ENCODE peak calls at places on chromosomes 3 and 15, in eight cellular contexts. H, K, O, X, C, D, P and A are unnamed samples.
A peak's percentile ranks its signal among the peaks of the same experiment; 100 is the strongest.

GRCh38 chr3:119664850-119665379 is 4.5 kb upstream of the POPDC2 start:
- DNase-seq in K (no peak), H (no peak), X (peak; percentile 46), C (no peak), D (no peak), O (no peak), P (peak; percentile 42), A (no peak)

GRCh38 chr15:75554717-75555116 is 24.4 kb downstream of the PTPN9 start:
- DNase-seq in D (peak; percentile 64), H (no peak), O (peak; percentile 8), P (peak; percentile 70), C (no peak), K (no peak), X (peak; percentile 54), A (no peak)

GRCh38 chr15:83283813-83284562 is 476 bp downstream of the BNC1 start:
- DNase-seq in D (no peak), P (peak; percentile 52), K (no peak), C (no peak), H (peak; percentile 22), O (peak; percentile 47), X (no peak), A (no peak)

GRCh38 chr3:150544040-150544439 is 2.3 kb downstream of the SERP1 start:
- DNase-seq in K (no peak), C (no peak), P (peak; percentile 69), X (peak; percentile 67), D (peak; percentile 75), H (no peak), O (no peak), A (no peak)

GRCh38 chr3:151403246-151403645 is 18.7 kb upstream of the P2RY12 start:
- DNase-seq in K (no peak), O (no peak), P (peak; percentile 60), D (peak; percentile 62), X (peak; percentile 92), C (no peak), H (no peak), A (no peak)

GRCh38 chr3:124787490-124788195 is 57.4 kb downstream of the UMPS start:
- DNase-seq in O (no peak), C (no peak), K (no peak), H (no peak), D (peak; percentile 16), P (peak; percentile 47), X (peak; percentile 73), A (no peak)

GRCh38 chr3:141039573-141039972 is 11.6 kb upstream of the SPSB4 start:
- DNase-seq in P (no peak), C (no peak), X (no peak), D (no peak), H (no peak), O (no peak), K (no peak), A (no peak)

GRCh38 chr3:172137287-172138030 is 98.1 kb downstream of the FNDC3B start:
- DNase-seq in K (no peak), X (no peak), O (no peak), D (no peak), C (no peak), P (peak; percentile 61), H (no peak), A (no peak)

GRCh38 chr3:147915057-147915456 is 505.9 kb downstream of the ZIC1 start:
- DNase-seq in C (no peak), O (no peak), K (no peak), X (peak; percentile 56), H (no peak), P (peak; percentile 29), D (no peak), A (no peak)

GRCh38 chr3:197242784-197243432 is 55.5 kb downstream of the DLG1 start:
- DNase-seq in X (no peak), P (no peak), C (no peak), K (no peak), H (no peak), D (no peak), O (no peak), A (no peak)

GRCh38 chr15:67117356-67117755 is 52.0 kb downstream of the SMAD3 start:
- DNase-seq in O (no peak), C (no peak), D (no peak), P (peak; percentile 73), H (no peak), K (no peak), X (peak; percentile 64), A (no peak)

DNA sequence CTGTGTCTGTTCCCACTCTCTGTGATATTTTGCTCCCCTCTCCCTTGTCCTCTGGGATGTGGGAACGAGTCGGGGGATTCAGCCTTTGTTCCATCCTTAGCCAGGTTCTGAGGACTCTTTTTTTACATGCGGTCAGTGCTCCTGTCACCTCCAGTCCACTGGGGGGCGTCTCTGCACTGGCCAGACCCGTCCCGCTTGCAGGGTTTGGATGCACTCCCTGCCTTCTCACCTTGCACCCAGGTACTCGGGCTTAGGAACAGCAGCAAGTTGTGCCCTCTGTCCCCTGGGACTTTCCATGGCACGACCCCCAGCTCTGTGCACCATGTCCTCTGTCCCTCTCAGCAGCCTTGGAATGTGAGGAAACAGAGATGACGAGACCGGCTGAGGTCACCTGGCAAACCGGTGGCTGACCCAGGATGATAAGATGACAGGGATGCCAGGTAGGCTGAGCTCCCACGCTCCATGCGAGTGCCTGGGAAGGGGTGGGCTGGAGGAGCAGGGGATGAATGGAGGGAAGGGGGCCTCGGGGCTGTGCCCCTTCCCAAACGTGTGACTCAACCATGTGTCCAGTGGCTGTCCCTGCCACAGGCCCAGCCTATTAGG is 27.3 kb upstream of the FGD5 start:
- DNase-seq in P (peak; percentile 46), D (peak; percentile 23), K (peak; percentile 86), C (peak; percentile 55), H (peak; percentile 68), X (peak; percentile 3), O (peak; percentile 79), A (no peak)
- TF ChIP-seq CTCF in P (peak; percentile 76), D (peak; percentile 80), K (peak; percentile 52), C (peak; percentile 75), H (peak; percentile 75), X (peak; percentile 61), O (peak; percentile 64), A (peak; percentile 48)

DNA sequence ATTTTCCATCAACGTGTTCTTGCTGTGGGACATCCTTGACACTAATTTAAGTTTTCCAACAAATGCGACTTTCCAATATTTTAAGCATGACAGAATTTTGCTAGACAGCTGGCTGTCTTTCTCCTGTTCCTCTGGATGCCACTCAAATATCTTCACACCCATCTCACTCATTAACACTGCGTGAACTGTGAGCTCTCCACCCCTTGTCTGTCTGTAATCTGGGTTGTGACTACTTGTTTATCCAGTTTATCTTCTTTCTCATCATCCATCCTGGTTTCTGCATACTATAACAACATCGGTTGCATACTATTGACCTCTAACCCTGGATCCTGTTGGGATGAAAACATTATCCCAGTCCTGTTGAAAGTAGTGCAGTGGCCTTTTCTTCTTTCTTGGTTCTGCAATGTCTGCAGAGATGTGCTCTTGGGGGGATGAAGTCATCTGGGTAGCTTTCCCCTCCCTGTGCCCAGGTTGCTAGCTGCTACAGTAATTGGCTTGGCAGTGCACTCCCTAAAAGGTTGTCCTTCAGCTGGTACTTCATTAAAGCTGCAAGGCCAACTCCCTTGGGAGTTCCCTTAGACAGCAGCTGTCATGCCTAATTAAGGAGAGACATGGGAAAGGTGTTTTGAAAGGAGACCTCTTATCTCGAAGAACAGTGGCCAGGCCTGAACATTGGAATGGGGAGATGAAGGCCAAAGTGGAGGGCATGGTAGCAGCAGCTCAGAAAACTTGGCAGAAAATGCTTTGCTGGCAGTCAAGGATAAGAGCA is 24.7 kb downstream of the KAT2B start:
- DNase-seq in K (no peak), O (no peak), H (no peak), X (no peak), P (no peak), C (no peak), D (no peak), A (no peak)
- TF ChIP-seq CTCF in K (no peak), O (no peak), H (no peak), X (no peak), P (no peak), C (no peak), D (no peak), A (no peak)

GRCh38 chr3:159928071-159928491 is 60.6 kb upstream of the IL12A start:
- DNase-seq in X (no peak), D (peak; percentile 38), O (no peak), H (no peak), K (no peak), C (no peak), P (peak; percentile 38), A (no peak)

GRCh38 chr3:159928692-159929091 is 59.9 kb upstream of the IL12A start:
- DNase-seq in X (peak; percentile 99), K (no peak), P (peak; percentile 97), O (no peak), H (no peak), C (no peak), D (peak; percentile 99), A (no peak)

GRCh38 chr3:159926573-159926972 is 62.1 kb upstream of the IL12A start:
- DNase-seq in D (no peak), C (no peak), P (no peak), X (no peak), K (no peak), O (no peak), H (no peak), A (no peak)

GRCh38 chr3:159929894-159930235 is 58.8 kb upstream of the IL12A start:
- DNase-seq in D (no peak), C (no peak), O (no peak), H (no peak), P (no peak), K (no peak), X (no peak), A (no peak)

DNA sequence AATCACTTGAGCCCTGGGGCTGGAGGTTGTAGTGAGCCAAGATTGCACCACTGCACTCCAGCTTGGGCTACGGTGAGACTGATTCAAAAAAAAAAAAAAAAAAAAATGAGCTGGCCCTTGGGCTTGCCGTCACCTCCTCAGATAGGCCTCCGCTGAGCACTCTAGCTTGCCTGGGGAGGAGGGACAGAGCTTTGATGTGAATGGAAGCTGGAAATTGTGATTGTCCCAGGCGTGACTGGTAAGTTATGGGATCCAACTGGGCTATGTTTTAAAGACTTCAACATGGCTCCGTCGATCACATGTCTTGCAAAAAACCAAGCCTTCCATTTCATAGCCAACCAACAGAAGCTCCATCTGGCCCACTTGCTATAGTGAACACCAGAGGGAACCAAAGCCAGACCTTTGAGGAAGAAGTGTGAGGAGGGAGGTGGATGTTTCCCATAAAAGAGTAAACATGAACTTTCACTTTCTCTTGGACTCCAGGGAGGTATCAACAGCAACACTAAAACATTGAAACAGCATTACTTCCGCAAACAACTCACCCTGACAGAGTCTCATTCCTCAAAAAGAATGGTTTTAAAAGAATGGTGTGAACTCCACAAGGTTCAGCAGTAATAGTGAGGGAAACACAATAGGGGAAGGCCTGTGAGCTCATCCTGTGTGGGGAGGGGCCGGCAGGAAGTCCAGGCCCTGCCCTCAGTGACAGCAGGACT is 59.3 kb upstream of the IL12A start:
- DNase-seq in D (peak; percentile 86), H (no peak), P (peak; percentile 83), K (no peak), O (no peak), X (peak; percentile 71), C (no peak), A (no peak)
- TF ChIP-seq CTCF in D (peak; percentile 81), H (no peak), P (peak; percentile 53), K (no peak), O (no peak), X (peak; percentile 34), C (peak; percentile 8), A (peak; percentile 60)

DNA sequence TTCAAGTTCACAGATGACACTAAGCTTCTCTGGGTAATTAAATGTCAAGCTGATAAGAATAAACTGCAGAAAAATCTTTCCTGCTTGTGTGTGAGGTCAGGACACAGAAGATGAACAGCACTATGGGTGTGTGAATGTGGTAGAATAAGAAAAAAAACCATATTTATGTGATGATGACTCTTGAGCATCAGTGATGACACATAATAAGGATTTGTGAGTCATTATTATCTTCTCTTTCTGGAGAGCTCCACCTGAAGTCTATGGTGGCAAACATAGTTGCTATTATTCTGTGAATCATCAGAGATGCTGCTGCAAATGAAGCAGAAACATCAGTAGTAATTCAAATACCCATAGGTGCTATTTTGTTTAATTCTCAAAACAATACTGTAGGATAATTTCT is 422.4 kb downstream of the DIPK2A start:
- DNase-seq in K (no peak), C (no peak), H (no peak), D (no peak), O (no peak), X (peak; percentile 4), P (peak; percentile 27), A (no peak)
- TF ChIP-seq CTCF in K (no peak), C (no peak), H (no peak), D (no peak), O (no peak), X (no peak), P (no peak), A (no peak)